ENCODE peak calls at places on chromosomes 3 and 15, in seven cellular contexts. K, Y, E, I, W, X and R are unnamed samples.

GRCh38 chr3:86519819-86520218 is 471.1 kb downstream of the VGLL3 start:
- DNase-seq in W (no peak), I (no peak), Y (no peak), X (no peak), K (no peak), E (no peak), R (no peak)

GRCh38 chr3:178352300-178353021 is 183.8 kb upstream of the KCNMB2 start:
- DNase-seq in K (no peak), X (peak; percentile 84), I (no peak), W (no peak), Y (no peak), E (no peak), R (peak; percentile 54)

GRCh38 chr15:68806220-68807105 is 14.2 kb downstream of the ANP32A start:
- DNase-seq in I (no peak), Y (no peak), W (no peak), X (no peak), E (peak; percentile 53), K (no peak), R (no peak)

GRCh38 chr15:80823995-80824394 is 44.8 kb downstream of the CEMIP start:
- DNase-seq in I (no peak), W (no peak), Y (no peak), E (no peak), X (no peak), K (no peak), R (no peak)

GRCh38 chr3:158794936-158795518 is 6.8 kb upstream of the MFSD1 start:
- DNase-seq in Y (no peak), I (no peak), E (no peak), X (no peak), K (no peak), W (peak; percentile 13), R (peak; percentile 73)

GRCh38 chr3:95333826-95334225 is 1271.0 kb downstream of the NSUN3 start:
- DNase-seq in W (no peak), E (no peak), I (no peak), Y (no peak), X (no peak), K (no peak), R (no peak)

GRCh38 chr15:96171842-96172241 is 158.7 kb upstream of the NR2F2 start:
- DNase-seq in Y (no peak), K (no peak), I (no peak), X (no peak), E (no peak), W (no peak), R (peak; percentile 13)

GRCh38 chr3:25594007-25594502 is 70.7 kb downstream of the TOP2B start:
- DNase-seq in I (peak; percentile 5), K (peak; percentile 30), W (peak; percentile 40), Y (no peak), E (no peak), X (peak; percentile 65), R (peak; percentile 27)

GRCh38 chr3:66097647-66098046 is 58.9 kb upstream of the MAGI1 start:
- DNase-seq in K (no peak), Y (no peak), X (no peak), I (no peak), W (no peak), E (no peak), R (no peak)

GRCh38 chr3:172124271-172124670 is 84.9 kb downstream of the FNDC3B start:
- DNase-seq in I (no peak), X (no peak), W (no peak), E (no peak), Y (no peak), K (no peak), R (no peak)

GRCh38 chr3:195732951-195733350 is 12.2 kb downstream of the MUC20 start:
- DNase-seq in E (no peak), X (no peak), K (peak; percentile 83), Y (peak; percentile 60), W (no peak), I (no peak), R (no peak)

GRCh38 chr3:127820871-127821853 is 1.2 kb downstream of the MGLL start:
- DNase-seq in E (no peak), K (no peak), W (peak; percentile 5), I (no peak), X (no peak), Y (peak; percentile 66), R (no peak)

GRCh38 chr3:43892535-43892934 is 201.8 kb downstream of the ABHD5 start:
- DNase-seq in X (no peak), Y (no peak), K (no peak), W (no peak), E (no peak), I (no peak), R (no peak)

GRCh38 chr3:128415110-128415772 is 51.4 kb downstream of the DNAJB8 start:
- DNase-seq in X (no peak), Y (no peak), E (no peak), K (no peak), W (no peak), I (no peak), R (no peak)

GRCh38 chr3:47251689-47252088 is 30.9 kb downstream of the KIF9 start:
- DNase-seq in Y (no peak), K (no peak), W (no peak), X (no peak), E (no peak), I (no peak), R (no peak)

GRCh38 chr3:159806412-159806811 is 182.2 kb upstream of the IL12A start:
- DNase-seq in E (no peak), Y (no peak), X (no peak), I (no peak), K (no peak), W (no peak), R (no peak)

GRCh38 chr3:57556459-57557087 is 499 bp downstream of the PDE12 start:
- DNase-seq in K (peak; percentile 21), W (no peak), I (no peak), X (no peak), E (no peak), Y (peak; percentile 66), R (peak; percentile 49)